ENCODE peak calls at places on chromosome X, in eight cellular contexts. C is uterus, R is fibroblast of lung, B is PC-3, Q is psoas muscle, M is neural progenitor cell, N is breast epithelium, A is transverse colon. D is an unnamed sample. For H3K36me3, the result is how much of the 10 kb centered on the place peaks cover.

GRCh38 chrX:101383679-101384078 is 2.3 kb downstream of the BTK start:
- DNase-seq in C (no peak), R (no peak), B (no peak), Q (no peak), M (peak), N (no peak), A (peak), D (no peak)

GRCh38 chrX:129934461-129934860 is 28.5 kb downstream of the UTP14A start:
- DNase-seq in C (no peak), R (no peak), B (no peak), Q (no peak), M (peak), N (no peak), A (no peak), D (no peak)

GRCh38 chrX:132968282-132968681 is 9.9 kb upstream of the HS6ST2 start:
- DNase-seq in C (no peak), R (no peak), B (no peak), Q (no peak), M (no peak), N (no peak), A (no peak), D (no peak)

GRCh38 chrX:47802589-47802988 is 34.1 kb upstream of the ZNF81 start:
- DNase-seq in C (no peak), R (peak), B (peak), Q (no peak), M (no peak), N (no peak), A (no peak), D (no peak)

GRCh38 chrX:73850124-73851013 is 287.4 kb downstream of the CHIC1 start:
- DNase-seq in C (peak), R (peak), B (peak), Q (peak), M (peak), N (no peak), A (peak), D (peak)

GRCh38 chrX:82649645-82650044 is 858.4 kb upstream of the POU3F4 start:
- DNase-seq in C (no peak), R (no peak), B (no peak), Q (no peak), M (no peak), N (no peak), A (no peak), D (no peak)

GRCh38 chrX:25072247-25072646 is 56.5 kb upstream of the ARX start:
- DNase-seq in C (no peak), R (no peak), B (no peak), Q (no peak), M (no peak), N (no peak), A (no peak), D (no peak)

GRCh38 chrX:9188117-9188516 is 154.2 kb upstream of the FAM9B start:
- DNase-seq in C (no peak), R (no peak), B (no peak), Q (no peak), M (no peak), N (no peak), A (no peak), D (no peak)

GRCh38 chrX:21740329-21741274 is 17.3 kb downstream of the SMPX start:
- DNase-seq in C (no peak), R (peak), B (no peak), Q (peak), M (peak), N (no peak), A (peak), D (peak)

GRCh38 chrX:57232658-57233360 is 53.7 kb upstream of the FAAH2 start:
- DNase-seq in C (no peak), R (no peak), B (no peak), Q (no peak), M (no peak), N (no peak), A (no peak), D (no peak)

GRCh38 chrX:103831803-103832544 is at the start of gene RAB9B:
- DNase-seq in C (peak), R (peak), B (peak), Q (peak), M (peak), N (peak), A (peak), D (peak)

GRCh38 chrX:43876680-43877079 is 5.6 kb downstream of the MAOB start:
- DNase-seq in C (no peak), R (no peak), B (no peak), Q (no peak), M (no peak), N (no peak), A (no peak), D (no peak)

GRCh38 chrX:64151911-64152310 is 53.6 kb downstream of the AMER1 start:
- DNase-seq in C (no peak), R (no peak), B (no peak), Q (no peak), M (no peak), N (no peak), A (no peak), D (no peak)

GRCh38 chrX:38437093-38437492 is 84.7 kb downstream of the OTC start:
- DNase-seq in C (no peak), R (no peak), B (peak), Q (no peak), M (no peak), N (no peak), A (no peak), D (no peak)

GRCh38 chrX:49250066-49250465 is 14.4 kb downstream of the FOXP3 start:
- DNase-seq in C (no peak), R (no peak), B (no peak), Q (no peak), M (no peak), N (no peak), A (no peak), D (no peak)

GRCh38 chrX:55120767-55121358 is 32.0 kb downstream of the PAGE2 start:
- DNase-seq in C (no peak), R (no peak), B (no peak), Q (no peak), M (peak), N (no peak), A (no peak), D (no peak)

GRCh38 chrX:132651411-132652086 is 162.7 kb upstream of the MBNL3 start:
- DNase-seq in C (no peak), R (peak), B (peak), Q (no peak), M (no peak), N (no peak), A (no peak), D (no peak)

GRCh38 chrX:106036716-106037115 is 1.8 kb downstream of the SERPINA7 start:
- DNase-seq in C (no peak), R (no peak), B (no peak), Q (no peak), M (no peak), N (no peak), A (no peak), D (no peak)

GRCh38 chrX:103687696-103688191 is 1.2 kb upstream of the MORF4L2 start:
- DNase-seq in C (peak), R (peak), B (peak), Q (peak), M (peak), N (peak), A (peak), D (peak)

GRCh38 chrX:57177070-57177469 is 39.9 kb upstream of the SPIN2A start:
- DNase-seq in C (no peak), R (no peak), B (no peak), Q (no peak), M (no peak), N (no peak), A (no peak), D (no peak)

GRCh38 chrX:12950851-12951589 is 23.9 kb upstream of the TMSB4X start:
- DNase-seq in C (no peak), R (no peak), B (no peak), Q (peak), M (peak), N (no peak), A (peak), D (peak)
- H3K4me3 ChIP-seq in C (no peak), R (no peak), B (no peak), Q (no peak), M (no peak), N (no peak), A (no peak), D (no peak)

GRCh38 chrX:20128678-20129077 is 12.0 kb upstream of the MAP7D2 start:
- DNase-seq in C (no peak), R (peak), B (no peak), Q (no peak), M (no peak), N (no peak), A (no peak), D (no peak)
- H3K36me3 ChIP-seq in C (under half), R (under half), B (half or more), Q (half or more), M (under half), N (under half), A (under half), D (half or more)

GRCh38 chrX:65596270-65596669 is 61.7 kb upstream of the LAS1L start:
- DNase-seq in C (no peak), R (peak), B (peak), Q (no peak), M (no peak), N (no peak), A (peak), D (no peak)
- H3K4me3 ChIP-seq in C (no peak), R (no peak), B (no peak), Q (no peak), M (no peak), N (no peak), A (no peak), D (no peak)

DNA sequence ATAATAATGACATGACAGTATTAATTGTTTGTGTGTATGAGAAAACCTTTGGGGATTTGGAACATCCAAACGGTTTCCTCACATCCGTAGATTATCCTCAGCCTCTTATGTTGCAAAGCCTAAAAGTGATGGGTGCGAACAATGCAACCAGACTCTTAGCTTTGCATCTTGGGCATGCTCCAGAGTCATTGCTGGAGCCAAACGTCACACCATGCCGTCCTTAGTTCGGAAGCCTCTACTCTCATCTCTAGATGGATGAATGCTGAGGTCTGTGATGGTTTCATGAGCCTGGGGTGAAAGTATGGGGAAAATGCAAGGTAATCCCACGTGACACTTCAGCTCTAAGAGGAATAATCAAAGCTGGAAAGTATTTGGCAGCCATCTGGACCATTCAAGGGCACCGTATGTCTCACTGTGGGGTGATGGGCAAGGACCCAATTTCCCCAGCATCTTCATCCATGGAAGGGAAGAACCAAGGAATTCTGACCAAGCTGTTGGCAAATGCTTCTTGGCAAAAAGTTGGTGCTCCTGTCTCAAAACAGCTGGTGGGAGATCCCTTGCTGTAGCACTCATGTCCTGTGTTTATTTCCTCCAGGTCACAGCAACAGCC is 6.2 kb upstream of the RTL5 start:
- DNase-seq in C (no peak), R (no peak), B (no peak), Q (no peak), M (no peak), N (no peak), A (no peak), D (no peak)
- H3K36me3 ChIP-seq in C (under half), R (under half), B (under half), Q (under half), M (under half), N (under half), A (under half), D (under half)

GRCh38 chrX:29518100-29518499 is 697.3 kb upstream of the MAGEB2 start:
- DNase-seq in C (no peak), R (no peak), B (peak), Q (no peak), M (no peak), N (no peak), A (no peak), D (no peak)
- H3K4me3 ChIP-seq in C (no peak), R (no peak), B (no peak), Q (no peak), M (no peak), N (no peak), A (no peak), D (no peak)

DNA sequence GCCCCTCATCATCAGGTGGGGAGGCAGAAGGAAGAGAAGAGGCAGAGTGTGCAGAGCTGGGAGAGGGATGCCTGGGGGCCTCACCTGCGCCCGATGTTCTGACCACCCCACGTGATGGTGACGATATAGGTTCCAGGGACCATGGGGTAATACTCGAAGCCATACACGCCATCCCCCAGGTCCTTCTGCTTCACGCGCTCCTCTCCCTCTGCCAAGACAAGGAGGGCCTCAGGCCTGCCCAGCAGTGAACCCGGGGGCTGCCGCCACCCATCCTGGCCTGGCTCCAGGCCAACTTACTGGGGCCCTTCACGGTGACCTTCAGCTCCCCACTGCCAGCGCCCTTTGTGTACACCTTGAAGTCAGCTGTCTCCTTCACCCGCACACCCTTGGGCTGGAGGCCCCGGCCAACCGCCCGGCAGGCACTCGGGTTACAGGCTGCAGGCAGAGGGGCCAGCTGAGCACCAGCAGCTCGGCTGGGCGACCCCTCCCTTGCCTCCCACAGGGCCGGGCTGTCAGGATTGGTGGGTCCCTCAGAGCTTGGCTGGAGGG is 9.3 kb downstream of the FLNA start:
- DNase-seq in C (no peak), R (no peak), B (no peak), Q (no peak), M (no peak), N (no peak), A (no peak), D (no peak)
- H3K36me3 ChIP-seq in C (under half), R (half or more), B (half or more), Q (under half), M (under half), N (under half), A (under half), D (half or more)

DNA sequence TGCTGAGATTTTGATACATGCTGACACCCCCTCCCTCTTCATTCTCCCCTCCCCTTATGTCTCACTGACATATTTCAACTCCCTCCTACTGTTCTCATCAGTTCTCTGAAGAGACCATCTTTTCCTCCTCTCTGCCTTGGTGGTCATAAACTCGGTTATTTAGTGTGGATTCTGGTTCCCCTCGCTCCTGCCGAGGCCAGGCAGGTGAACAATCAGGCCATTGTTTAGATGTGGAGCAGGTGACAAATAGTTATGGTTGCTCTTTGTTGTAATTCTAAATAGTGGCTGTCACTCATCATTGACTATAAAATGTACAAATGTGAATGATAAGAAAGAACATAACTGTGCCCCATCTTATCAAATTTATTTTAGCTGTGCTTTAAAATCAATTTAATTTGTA is 324.6 kb downstream of the BCOR start:
- DNase-seq in C (no peak), R (no peak), B (no peak), Q (no peak), M (no peak), N (no peak), A (no peak), D (no peak)
- H3K4me3 ChIP-seq in C (no peak), R (no peak), B (no peak), Q (no peak), M (no peak), N (no peak), A (no peak), D (no peak)

GRCh38 chrX:115652221-115652620 is 91.2 kb downstream of the PLS3 start:
- DNase-seq in C (no peak), R (no peak), B (no peak), Q (no peak), M (no peak), N (no peak), A (no peak), D (no peak)

GRCh38 chrX:115650916-115651315 is 89.9 kb downstream of the PLS3 start:
- DNase-seq in C (peak), R (peak), B (peak), Q (no peak), M (peak), N (no peak), A (peak), D (no peak)

GRCh38 chrX:115650449-115650848 is 89.5 kb downstream of the PLS3 start:
- DNase-seq in C (no peak), R (peak), B (peak), Q (no peak), M (no peak), N (no peak), A (no peak), D (no peak)

GRCh38 chrX:115649461-115650063 is 88.6 kb downstream of the PLS3 start:
- DNase-seq in C (no peak), R (peak), B (peak), Q (no peak), M (no peak), N (no peak), A (no peak), D (no peak)
- H3K36me3 ChIP-seq in C (under half), R (under half), B (half or more), Q (half or more), M (under half), N (under half), A (under half), D (half or more)

GRCh38 chrX:40644821-40645358 is 2.5 kb downstream of the CXorf38 start:
- DNase-seq in C (peak), R (peak), B (peak), Q (peak), M (no peak), N (no peak), A (peak), D (no peak)
- H3K4me3 ChIP-seq in C (peak), R (peak), B (peak), Q (peak), M (no peak), N (peak), A (peak), D (peak)

DNA sequence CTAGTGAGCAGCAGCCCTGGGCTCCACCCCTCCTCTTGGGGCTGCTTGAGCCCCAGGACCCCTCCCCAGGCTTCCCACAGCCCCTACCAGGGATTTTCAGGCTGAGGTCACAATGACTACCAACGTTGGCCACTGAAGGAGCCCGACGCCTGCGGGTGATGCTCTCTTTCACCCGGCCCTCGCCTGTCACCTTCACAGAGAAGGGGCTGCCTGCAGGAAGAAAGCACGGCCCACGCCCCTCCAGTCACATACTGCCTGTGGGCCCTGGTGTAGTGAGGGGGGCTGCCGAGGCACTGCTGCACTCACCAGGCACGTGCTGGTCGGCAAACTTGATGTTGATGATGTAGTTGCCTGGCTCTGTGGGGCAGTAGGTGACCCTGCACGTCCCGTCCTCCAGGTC is 22.0 kb downstream of the FLNA start:
- DNase-seq in C (no peak), R (no peak), B (no peak), Q (no peak), M (no peak), N (no peak), A (no peak), D (no peak)
- H3K36me3 ChIP-seq in C (under half), R (half or more), B (half or more), Q (under half), M (under half), N (under half), A (under half), D (under half)

D was measured in heart left ventricle.